ENCODE peak calls at places on chromosomes 5 and 9, in eight cellular contexts. S is effector memory CD4-positive, alpha-beta T cell; T is CD4-positive, CD25-positive, alpha-beta regulatory T cell; M is K562; G is tibial artery; Q is heart left ventricle; U is body of pancreas; H is stomach. K is an unnamed sample. For H3K36me3, H3K9me3 and H3K4me1, the result is how much of the 10 kb centered on the place peaks cover.

GRCh38 chr9:111909444-111909843 is 12.8 kb downstream of the UGCG start:
- DNase-seq in S (no peak), T (no peak), M (no peak), G (no peak), Q (no peak), U (no peak), H (no peak), K (no peak)

GRCh38 chr9:776086-776485 is 65.4 kb upstream of the DMRT1 start:
- DNase-seq in S (no peak), T (no peak), M (no peak), G (no peak), Q (no peak), U (no peak), H (no peak), K (no peak)

GRCh38 chr5:388266-389196 is 54.4 kb upstream of the EXOC3 start:
- DNase-seq in S (no peak), T (no peak), M (no peak), G (peak), Q (no peak), U (no peak), H (peak), K (no peak)

GRCh38 chr5:82885657-82886389 is 191.4 kb downstream of the TMEM167A start:
- DNase-seq in S (no peak), T (no peak), M (no peak), G (no peak), Q (no peak), U (peak), H (no peak), K (no peak)

GRCh38 chr5:121189569-121190305 is 661.9 kb upstream of the FTMT start:
- DNase-seq in S (no peak), T (no peak), M (no peak), G (no peak), Q (no peak), U (peak), H (no peak), K (no peak)

GRCh38 chr5:167855818-167856217 is 435.6 kb upstream of the WWC1 start:
- DNase-seq in S (no peak), T (no peak), M (no peak), G (no peak), Q (no peak), U (no peak), H (no peak), K (no peak)

GRCh38 chr5:92017786-92018185 is 634.7 kb upstream of the ARRDC3 start:
- DNase-seq in S (no peak), T (no peak), M (no peak), G (no peak), Q (no peak), U (no peak), H (no peak), K (no peak)

GRCh38 chr5:68531970-68532369 is 316.4 kb downstream of the PIK3R1 start:
- DNase-seq in S (no peak), T (no peak), M (no peak), G (no peak), Q (no peak), U (no peak), H (no peak), K (no peak)

GRCh38 chr9:132548971-132549649 is 33.3 kb upstream of the BARHL1 start:
- DNase-seq in S (no peak), T (no peak), M (no peak), G (no peak), Q (no peak), U (no peak), H (no peak), K (no peak)

GRCh38 chr9:37575921-37576721 is at the start of gene FBXO10:
- DNase-seq in S (peak), T (peak), M (no peak), G (peak), Q (peak), U (peak), H (peak), K (peak)

GRCh38 chr5:52798952-52799351 is 11.2 kb downstream of the ITGA1 start:
- DNase-seq in S (no peak), T (peak), M (no peak), G (no peak), Q (no peak), U (no peak), H (no peak), K (no peak)

GRCh38 chr9:134766587-134766986 is 114.0 kb upstream of the FCN2 start:
- DNase-seq in S (no peak), T (no peak), M (no peak), G (no peak), Q (no peak), U (no peak), H (no peak), K (no peak)

GRCh38 chr9:91282292-91282691 is 79.4 kb downstream of the AUH start:
- DNase-seq in S (no peak), T (no peak), M (no peak), G (no peak), Q (no peak), U (no peak), H (no peak), K (no peak)

GRCh38 chr9:91188719-91189590 is 172.8 kb downstream of the AUH start:
- DNase-seq in S (no peak), T (no peak), M (no peak), G (peak), Q (no peak), U (no peak), H (peak), K (no peak)

GRCh38 chr5:10354048-10354872 is 765 bp downstream of the MARCHF6 start:
- DNase-seq in S (peak), T (peak), M (peak), G (no peak), Q (peak), U (peak), H (peak), K (peak)

GRCh38 chr5:172348084-172348483 is 64.5 kb upstream of the UBTD2 start:
- DNase-seq in S (no peak), T (no peak), M (no peak), G (no peak), Q (no peak), U (no peak), H (peak), K (no peak)

GRCh38 chr5:172344855-172345254 is 61.3 kb upstream of the UBTD2 start:
- DNase-seq in S (no peak), T (no peak), M (no peak), G (no peak), Q (no peak), U (no peak), H (no peak), K (no peak)

GRCh38 chr5:172345886-172346285 is 62.3 kb upstream of the UBTD2 start:
- DNase-seq in S (no peak), T (no peak), M (no peak), G (no peak), Q (no peak), U (no peak), H (no peak), K (no peak)

GRCh38 chr5:172350212-172351181 is 66.9 kb upstream of the UBTD2 start:
- DNase-seq in S (no peak), T (no peak), M (no peak), G (no peak), Q (no peak), U (no peak), H (no peak), K (no peak)

DNA sequence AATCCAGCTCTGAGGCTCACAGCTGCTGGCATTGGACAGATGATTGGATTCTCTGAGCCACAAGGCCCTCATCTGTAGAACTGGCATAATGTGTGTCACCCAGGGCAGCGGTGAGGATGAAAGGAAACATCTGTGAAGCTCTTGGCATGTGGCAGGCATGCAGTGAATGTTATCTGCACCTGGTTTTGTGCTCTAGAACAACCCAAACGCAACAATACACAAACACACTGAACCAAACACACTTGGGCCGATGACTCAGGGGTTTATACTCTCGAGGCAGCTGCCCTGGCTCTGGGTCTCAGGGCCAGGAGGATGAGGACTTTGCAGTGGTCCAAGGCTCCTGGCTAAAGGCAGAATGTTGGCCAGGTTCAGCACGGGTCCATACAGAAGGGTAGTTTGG is 64.1 kb upstream of the UBTD2 start:
- DNase-seq in S (no peak), T (no peak), M (no peak), G (no peak), Q (no peak), U (no peak), H (no peak), K (no peak)
- H3K36me3 ChIP-seq in S (under half), T (under half), M (under half), G (half or more), Q (under half), U (under half), H (half or more), K (under half)

DNA sequence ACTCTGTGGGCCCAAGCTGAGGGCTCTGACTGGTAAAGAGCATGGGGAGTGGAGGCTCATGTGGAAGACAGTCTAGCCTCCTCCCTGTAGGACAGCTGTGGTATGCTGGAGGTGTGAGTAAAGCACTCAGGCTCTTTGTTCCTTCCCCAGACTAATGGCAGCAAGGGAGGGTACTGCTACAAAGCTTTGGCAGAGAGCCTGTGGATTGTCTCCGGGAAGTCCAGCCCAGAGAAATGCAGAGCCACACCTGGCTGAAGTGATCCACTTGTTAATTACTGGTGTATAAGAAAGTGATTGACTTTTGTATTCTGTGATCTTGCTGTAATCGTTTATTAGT is 161.7 kb downstream of the OXCT1 start:
- DNase-seq in S (no peak), T (no peak), M (no peak), G (no peak), Q (no peak), U (no peak), H (no peak), K (no peak)
- H3K9me3 ChIP-seq in S (under half), T (under half), M (under half), G (under half), Q (under half), U (under half), H (under half), K (under half)

DNA sequence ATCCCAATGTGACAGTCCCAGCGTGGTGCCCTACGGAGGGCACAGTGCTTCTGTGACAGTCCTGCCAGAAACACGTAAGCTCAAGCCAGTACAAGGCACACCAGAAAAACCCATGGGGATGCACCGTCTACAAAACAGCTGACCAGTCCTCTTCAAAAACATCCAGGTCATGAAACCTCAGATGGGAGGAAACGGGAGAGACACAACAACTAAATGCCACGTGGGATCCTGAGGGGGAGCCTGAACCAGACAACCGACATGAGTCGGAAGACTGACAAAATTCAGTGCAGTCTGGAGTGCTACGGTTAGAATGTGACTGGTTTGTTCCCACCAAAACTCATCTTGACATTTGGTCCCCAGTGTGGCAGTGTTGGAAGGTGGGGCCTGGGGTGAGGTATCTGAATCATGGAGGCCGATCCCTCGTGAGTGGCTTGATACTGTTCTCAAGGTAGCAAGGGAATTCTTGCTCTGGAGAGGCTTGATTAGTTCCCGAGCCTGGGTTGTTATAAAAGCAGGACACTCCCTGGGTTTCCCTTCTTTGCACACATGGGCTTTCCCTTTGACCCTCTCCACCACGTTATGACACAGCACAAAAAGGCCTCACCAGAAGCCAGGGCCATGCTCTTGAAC is 55.4 kb downstream of the ADAMTS2 start:
- DNase-seq in S (no peak), T (no peak), M (no peak), G (peak), Q (no peak), U (no peak), H (no peak), K (no peak)
- H3K4me1 ChIP-seq in S (under half), T (under half), M (under half), G (half or more), Q (under half), U (under half), H (under half), K (under half)

GRCh38 chr5:157842185-157842584 is 16.8 kb downstream of the CLINT1 start:
- DNase-seq in S (no peak), T (no peak), M (no peak), G (no peak), Q (no peak), U (no peak), H (no peak), K (no peak)
- H3K36me3 ChIP-seq in S (under half), T (under half), M (under half), G (under half), Q (under half), U (under half), H (under half), K (under half)

DNA sequence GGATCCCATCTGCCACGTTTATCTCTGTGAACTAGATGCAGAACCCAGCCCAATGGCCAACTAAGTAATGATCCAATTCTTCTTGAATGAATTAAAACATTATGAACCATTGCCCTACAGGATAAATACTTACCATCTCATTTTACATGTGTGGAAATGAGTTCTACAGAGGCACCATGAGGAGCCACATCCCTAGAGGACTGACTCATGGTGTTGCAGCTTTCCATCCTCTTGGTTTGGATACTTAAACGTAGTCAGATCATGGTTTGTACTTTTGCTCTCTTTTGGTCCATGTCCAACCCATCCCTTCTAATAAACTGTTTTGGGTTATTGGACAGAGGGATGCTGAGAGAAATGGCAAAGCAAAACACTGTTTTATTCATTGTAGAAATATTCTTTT is 484.8 kb downstream of the EBF1 start:
- DNase-seq in S (no peak), T (no peak), M (no peak), G (no peak), Q (no peak), U (no peak), H (no peak), K (no peak)
- H3K9me3 ChIP-seq in S (under half), T (under half), M (under half), G (under half), Q (under half), U (under half), H (under half), K (under half)

GRCh38 chr9:24932785-24933184 is 387.1 kb upstream of the IZUMO3 start:
- DNase-seq in S (no peak), T (no peak), M (no peak), G (no peak), Q (no peak), U (no peak), H (no peak), K (no peak)
- H3K4me1 ChIP-seq in S (under half), T (under half), M (under half), G (under half), Q (under half), U (under half), H (under half), K (under half)

GRCh38 chr9:128627127-128627715 is 29.4 kb downstream of the DYNC2I2 start:
- DNase-seq in S (no peak), T (no peak), M (no peak), G (no peak), Q (no peak), U (no peak), H (no peak), K (no peak)

GRCh38 chr9:128621730-128622455 is 34.8 kb downstream of the DYNC2I2 start:
- DNase-seq in S (no peak), T (no peak), M (no peak), G (no peak), Q (no peak), U (no peak), H (no peak), K (no peak)

GRCh38 chr9:128626181-128626580 is 30.5 kb downstream of the DYNC2I2 start:
- DNase-seq in S (no peak), T (no peak), M (no peak), G (no peak), Q (no peak), U (no peak), H (no peak), K (no peak)

GRCh38 chr9:128625391-128626145 is 31.1 kb downstream of the DYNC2I2 start:
- DNase-seq in S (no peak), T (no peak), M (no peak), G (no peak), Q (no peak), U (peak), H (no peak), K (no peak)

DNA sequence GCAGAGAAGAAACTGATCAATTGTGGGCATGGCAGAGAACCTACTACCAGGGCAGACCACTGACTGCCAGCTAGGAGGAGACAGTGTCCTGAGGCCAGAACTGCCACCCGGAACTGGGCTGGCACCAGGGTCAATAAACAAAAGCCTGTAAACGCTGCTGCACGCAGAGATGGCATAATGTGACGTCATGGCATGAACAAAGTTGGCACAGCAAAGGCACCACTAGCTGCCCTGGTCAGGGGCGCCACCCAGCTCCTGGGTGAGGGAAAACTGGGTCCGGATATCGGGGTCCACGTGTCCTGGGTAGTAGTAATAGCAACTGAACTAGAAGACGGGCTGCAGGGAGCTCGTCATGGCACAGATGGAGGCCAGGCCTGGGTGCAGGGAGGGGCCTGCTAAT is 32.1 kb downstream of the DYNC2I2 start:
- DNase-seq in S (no peak), T (no peak), M (no peak), G (no peak), Q (no peak), U (no peak), H (no peak), K (no peak)
- H3K36me3 ChIP-seq in S (half or more), T (half or more), M (under half), G (half or more), Q (half or more), U (under half), H (half or more), K (half or more)

GRCh38 chr5:112563169-112563826 is 144.2 kb upstream of the EPB41L4A start:
- DNase-seq in S (no peak), T (no peak), M (no peak), G (no peak), Q (no peak), U (no peak), H (no peak), K (no peak)
- H3K9me3 ChIP-seq in S (under half), T (under half), M (under half), G (under half), Q (under half), U (under half), H (under half), K (under half)

GRCh38 chr9:97506787-97507186 is 5.3 kb downstream of the TMOD1 start:
- DNase-seq in S (no peak), T (no peak), M (no peak), G (no peak), Q (no peak), U (no peak), H (no peak), K (no peak)
- H3K4me1 ChIP-seq in S (under half), T (under half), M (under half), G (under half), Q (under half), U (half or more), H (half or more), K (under half)